ENCODE peak calls at places on chromosomes 12 and 14, in seven cellular contexts. E is OCI-LY7, A is fibroblast of lung, D is hepatocyte, S is GM23248, C is SK-N-SH, H is endothelial cell of umbilical vein. I is an unnamed sample.

GRCh38 chr12:64186789-64187188 is 35.3 kb downstream of the KICS2 start:
- DNase-seq in E (no peak), A (peak; percentile 50), D (no peak), S (peak; percentile 64), C (no peak), H (peak; percentile 10), I (no peak)

GRCh38 chr12:92503029-92503931 is 199.5 kb upstream of the PLEKHG7 start:
- DNase-seq in E (peak; percentile 40), A (no peak), D (peak; percentile 34), S (no peak), C (no peak), H (no peak), I (no peak)

GRCh38 chr12:50006754-50007442 is 18.4 kb downstream of the RACGAP1 start:
- DNase-seq in E (peak; percentile 77), A (peak; percentile 72), D (no peak), S (peak; percentile 73), C (no peak), H (no peak), I (no peak)

GRCh38 chr14:30295980-30296379 is 263.0 kb upstream of the G2E3 start:
- DNase-seq in E (no peak), A (no peak), D (no peak), S (no peak), C (no peak), H (no peak), I (no peak)

GRCh38 chr14:55000381-55000780 is 26.5 kb downstream of the WDHD1 start:
- DNase-seq in E (no peak), A (peak; percentile 66), D (no peak), S (no peak), C (no peak), H (no peak), I (no peak)

GRCh38 chr12:64922853-64923252 is 98.4 kb downstream of the TBC1D30 start:
- DNase-seq in E (no peak), A (no peak), D (no peak), S (no peak), C (no peak), H (no peak), I (no peak)

GRCh38 chr12:1797011-1797901 is 23.1 kb upstream of the LRTM2 start:
- DNase-seq in E (no peak), A (no peak), D (no peak), S (peak; percentile 63), C (peak; percentile 33), H (no peak), I (no peak)

GRCh38 chr12:2526371-2526770 is 268.4 kb upstream of the FKBP4 start:
- DNase-seq in E (no peak), A (no peak), D (no peak), S (no peak), C (no peak), H (no peak), I (no peak)

GRCh38 chr12:94289551-94290312 is 141.4 kb downstream of the PLXNC1 start:
- DNase-seq in E (no peak), A (peak; percentile 82), D (no peak), S (peak; percentile 80), C (no peak), H (peak; percentile 42), I (no peak)

GRCh38 chr12:106429636-106430035 is 72.1 kb downstream of the POLR3B start:
- DNase-seq in E (no peak), A (no peak), D (no peak), S (no peak), C (no peak), H (peak; percentile 24), I (no peak)

GRCh38 chr12:17335487-17335886 is 729.5 kb upstream of the LMO3 start:
- DNase-seq in E (no peak), A (no peak), D (no peak), S (no peak), C (no peak), H (no peak), I (no peak)

GRCh38 chr14:93033983-93034670 is 81.6 kb downstream of the ITPK1 start:
- DNase-seq in E (peak; percentile 63), A (no peak), D (no peak), S (no peak), C (peak; percentile 77), H (no peak), I (peak; percentile 50)

GRCh38 chr14:71113376-71113775 is 206.1 kb downstream of the PCNX1 start:
- DNase-seq in E (no peak), A (peak; percentile 53), D (no peak), S (peak; percentile 64), C (no peak), H (no peak), I (no peak)

GRCh38 chr14:32618991-32619390 is 289.9 kb downstream of the AKAP6 start:
- DNase-seq in E (no peak), A (no peak), D (no peak), S (no peak), C (no peak), H (no peak), I (no peak)

GRCh38 chr12:2011641-2012607 is 7.7 kb upstream of the DCP1B start:
- DNase-seq in E (no peak), A (no peak), D (no peak), S (no peak), C (no peak), H (no peak), I (no peak)

GRCh38 chr12:104276192-104277131 is 27.1 kb upstream of the EID3 start:
- DNase-seq in E (peak; percentile 65), A (peak; percentile 26), D (no peak), S (no peak), C (no peak), H (no peak), I (no peak)

GRCh38 chr14:75401356-75401755 is 26.5 kb upstream of the JDP2 start:
- DNase-seq in E (no peak), A (no peak), D (peak; percentile 66), S (peak; percentile 76), C (no peak), H (peak; percentile 26), I (no peak)

GRCh38 chr12:130576286-130576933 is 139.7 kb downstream of the RIMBP2 start:
- DNase-seq in E (no peak), A (no peak), D (no peak), S (no peak), C (peak; percentile 84), H (no peak), I (no peak)

GRCh38 chr12:75837700-75838099 is 193.9 kb downstream of the PHLDA1 start:
- DNase-seq in E (no peak), A (no peak), D (no peak), S (no peak), C (peak; percentile 36), H (no peak), I (no peak)

GRCh38 chr14:76227450-76228050 is 75.8 kb downstream of the GPATCH2L start:
- DNase-seq in E (no peak), A (peak; percentile 53), D (peak; percentile 14), S (peak; percentile 84), C (no peak), H (no peak), I (no peak)

GRCh38 chr14:76274324-76274723 is 101.6 kb upstream of the ESRRB start:
- DNase-seq in E (no peak), A (no peak), D (no peak), S (no peak), C (no peak), H (no peak), I (no peak)

GRCh38 chr14:35416108-35416750 is 11.7 kb upstream of the NFKBIA start:
- DNase-seq in E (no peak), A (peak; percentile 24), D (no peak), S (no peak), C (no peak), H (no peak), I (peak; percentile 49)

GRCh38 chr14:72975776-72976175 is 49.5 kb downstream of the DCAF4 start:
- DNase-seq in E (peak; percentile 16), A (no peak), D (no peak), S (peak; percentile 16), C (no peak), H (no peak), I (no peak)

GRCh38 chr12:47837190-47838171 is 17.8 kb upstream of the HDAC7 start:
- DNase-seq in E (peak; percentile 76), A (peak; percentile 54), D (peak; percentile 87), S (peak; percentile 75), C (peak; percentile 81), H (peak; percentile 70), I (peak; percentile 56)

GRCh38 chr12:82242729-82243128 is 115.5 kb downstream of the CCDC59 start:
- DNase-seq in E (no peak), A (no peak), D (no peak), S (no peak), C (no peak), H (no peak), I (no peak)
- H3K4me3 ChIP-seq in E (no peak overlapping the region), A (no peak overlapping the region), D (no peak overlapping the region), S (no peak overlapping the region), C (no peak overlapping the region), H (no peak overlapping the region), I (no peak overlapping the region)

GRCh38 chr14:91866511-91867295 is 633 bp downstream of the TC2N start:
- DNase-seq in E (no peak), A (no peak), D (no peak), S (no peak), C (no peak), H (no peak), I (no peak)
- H2AFZ ChIP-seq in E (no peak overlapping the region), A (no peak overlapping the region), D (no peak overlapping the region), S (no peak overlapping the region), C (no peak overlapping the region), H (no peak overlapping the region), I (peak overlapping the region; percentile 21)

DNA sequence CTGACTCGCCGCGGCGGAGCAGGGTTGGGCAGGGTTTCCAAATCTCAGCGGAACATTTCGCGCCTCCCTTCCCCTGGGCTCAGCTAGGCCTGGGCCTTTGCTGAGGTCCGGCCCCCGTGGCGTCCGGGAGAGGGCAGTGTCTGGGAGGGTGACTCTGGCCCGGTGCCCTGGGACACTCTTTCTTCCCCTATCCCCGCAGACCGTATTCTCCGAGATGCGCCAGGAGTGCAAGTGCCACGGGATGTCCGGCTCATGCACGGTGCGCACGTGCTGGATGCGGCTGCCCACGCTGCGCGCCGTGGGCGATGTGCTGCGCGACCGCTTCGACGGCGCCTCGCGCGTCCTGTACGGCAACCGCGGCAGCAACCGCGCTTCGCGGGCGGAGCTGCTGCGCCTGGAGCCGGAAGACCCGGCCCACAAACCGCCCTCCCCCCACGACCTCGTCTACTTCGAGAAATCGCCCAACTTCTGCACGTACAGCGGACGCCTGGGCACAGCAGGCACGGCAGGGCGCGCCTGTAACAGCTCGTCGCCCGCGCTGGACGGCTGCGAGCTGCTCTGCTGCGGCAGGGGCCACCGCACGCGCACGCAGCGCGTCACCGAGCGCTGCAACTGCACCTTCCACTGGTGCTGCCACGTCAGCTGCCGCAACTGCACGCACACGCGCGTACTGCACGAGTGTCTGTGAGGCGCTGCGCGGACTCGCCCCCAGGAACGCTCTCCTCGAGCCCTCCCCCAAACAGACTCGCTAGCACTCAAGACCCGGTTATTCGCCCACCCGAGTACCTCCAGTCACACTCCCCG is 3.0 kb downstream of the WNT1 start:
- DNase-seq in E (no peak), A (no peak), D (no peak), S (peak; percentile 66), C (peak; percentile 80), H (no peak), I (no peak)
- H3K4me3 ChIP-seq in E (no peak overlapping the region), A (no peak overlapping the region), D (no peak overlapping the region), S (no peak overlapping the region), C (peak overlapping the region; percentile 10), H (no peak overlapping the region), I (no peak overlapping the region)

GRCh38 chr14:96616168-96616681 is 114.0 kb downstream of the PAPOLA start:
- DNase-seq in E (no peak), A (no peak), D (no peak), S (no peak), C (peak; percentile 56), H (no peak), I (no peak)
- H2AFZ ChIP-seq in E (no peak overlapping the region), A (no peak overlapping the region), D (no peak overlapping the region), S (no peak overlapping the region), C (no peak overlapping the region), H (no peak overlapping the region), I (no peak overlapping the region)